ENCODE peak calls at places on chromosomes 1 and 21, in seven cellular contexts. N is cardiac fibroblast, D is K562, W is fibroblast of mammary gland, K is Peyer's patch, C is fibroblast of lung, B is sigmoid colon. Y is an unnamed sample.

GRCh38 chr1:245648749-245649517 is 494.1 kb downstream of the KIF26B start:
- DNase-seq in N (no peak), D (no peak), W (no peak), K (no peak), C (no peak), B (no peak), Y (no peak)

GRCh38 chr1:58412071-58412580 is 134.4 kb downstream of the OMA1 start:
- DNase-seq in N (peak; percentile 46), D (no peak), W (peak; percentile 56), K (no peak), C (peak; percentile 19), B (no peak), Y (peak; percentile 64)

GRCh38 chr1:7407547-7407895 is 363.6 kb upstream of the VAMP3 start:
- DNase-seq in N (no peak), D (no peak), W (no peak), K (no peak), C (no peak), B (peak; percentile 36), Y (no peak)

GRCh38 chr1:246343937-246344336 is 163.1 kb downstream of the SMYD3 start:
- DNase-seq in N (no peak), D (no peak), W (no peak), K (no peak), C (no peak), B (no peak), Y (no peak)

GRCh38 chr21:32578107-32578691 is 7.1 kb downstream of the TCP10L start:
- DNase-seq in N (peak; percentile 17), D (peak; percentile 53), W (peak; percentile 6), K (no peak), C (no peak), B (no peak), Y (no peak)

GRCh38 chr1:36705629-36706028 is 222.9 kb upstream of the CSF3R start:
- DNase-seq in N (no peak), D (peak; percentile 31), W (no peak), K (no peak), C (no peak), B (no peak), Y (no peak)

GRCh38 chr1:19067187-19067911 is 110.9 kb upstream of the IFFO2 start:
- DNase-seq in N (no peak), D (no peak), W (no peak), K (no peak), C (no peak), B (no peak), Y (no peak)

GRCh38 chr1:24558902-24559791 is 3.3 kb downstream of the NCMAP start:
- DNase-seq in N (peak; percentile 45), D (no peak), W (peak; percentile 74), K (no peak), C (peak; percentile 84), B (no peak), Y (peak; percentile 81)

GRCh38 chr1:216894499-216894898 is 171.3 kb upstream of the ESRRG start:
- DNase-seq in N (no peak), D (no peak), W (no peak), K (no peak), C (no peak), B (no peak), Y (no peak)

GRCh38 chr1:206772228-206773002 is at the start of gene IL10:
- DNase-seq in N (no peak), D (no peak), W (no peak), K (no peak), C (no peak), B (peak; percentile 74), Y (no peak)

GRCh38 chr1:159829822-159830455 is 3.3 kb downstream of the SLAMF8 start:
- DNase-seq in N (peak; percentile 53), D (no peak), W (peak; percentile 90), K (no peak), C (peak; percentile 86), B (no peak), Y (peak; percentile 60)

GRCh38 chr1:2967881-2968280 is 53.4 kb upstream of the ACTRT2 start:
- DNase-seq in N (no peak), D (no peak), W (no peak), K (no peak), C (no peak), B (peak; percentile 49), Y (no peak)

GRCh38 chr1:46556822-46557221 is 5.4 kb upstream of the KNCN start:
- DNase-seq in N (peak; percentile 54), D (no peak), W (peak; percentile 80), K (no peak), C (peak; percentile 15), B (no peak), Y (peak; percentile 82)

GRCh38 chr1:228937851-228938247 is 202.6 kb downstream of the RHOU start:
- DNase-seq in N (peak; percentile 35), D (no peak), W (no peak), K (no peak), C (peak; percentile 42), B (peak; percentile 76), Y (no peak)

GRCh38 chr1:4022715-4023114 is 122.6 kb upstream of the C1orf174 start:
- DNase-seq in N (no peak), D (no peak), W (no peak), K (no peak), C (no peak), B (no peak), Y (no peak)

GRCh38 chr1:30982937-30983336 is 74.4 kb upstream of the SDC3 start:
- DNase-seq in N (peak; percentile 39), D (no peak), W (peak; percentile 22), K (no peak), C (peak; percentile 53), B (no peak), Y (no peak)

GRCh38 chr1:218209351-218209861 is 75.7 kb upstream of the RRP15 start:
- DNase-seq in N (peak; percentile 24), D (no peak), W (peak; percentile 69), K (no peak), C (peak; percentile 87), B (no peak), Y (peak; percentile 91)

GRCh38 chr1:153260473-153260979 is 1.0 kb downstream of the LORICRIN start:
- DNase-seq in N (no peak), D (no peak), W (peak; percentile 2), K (no peak), C (no peak), B (no peak), Y (no peak)

GRCh38 chr1:1434131-1434811 is 1.2 kb upstream of the VWA1 start:
- DNase-seq in N (peak; percentile 36), D (peak; percentile 33), W (no peak), K (no peak), C (no peak), B (peak; percentile 92), Y (no peak)

DNA sequence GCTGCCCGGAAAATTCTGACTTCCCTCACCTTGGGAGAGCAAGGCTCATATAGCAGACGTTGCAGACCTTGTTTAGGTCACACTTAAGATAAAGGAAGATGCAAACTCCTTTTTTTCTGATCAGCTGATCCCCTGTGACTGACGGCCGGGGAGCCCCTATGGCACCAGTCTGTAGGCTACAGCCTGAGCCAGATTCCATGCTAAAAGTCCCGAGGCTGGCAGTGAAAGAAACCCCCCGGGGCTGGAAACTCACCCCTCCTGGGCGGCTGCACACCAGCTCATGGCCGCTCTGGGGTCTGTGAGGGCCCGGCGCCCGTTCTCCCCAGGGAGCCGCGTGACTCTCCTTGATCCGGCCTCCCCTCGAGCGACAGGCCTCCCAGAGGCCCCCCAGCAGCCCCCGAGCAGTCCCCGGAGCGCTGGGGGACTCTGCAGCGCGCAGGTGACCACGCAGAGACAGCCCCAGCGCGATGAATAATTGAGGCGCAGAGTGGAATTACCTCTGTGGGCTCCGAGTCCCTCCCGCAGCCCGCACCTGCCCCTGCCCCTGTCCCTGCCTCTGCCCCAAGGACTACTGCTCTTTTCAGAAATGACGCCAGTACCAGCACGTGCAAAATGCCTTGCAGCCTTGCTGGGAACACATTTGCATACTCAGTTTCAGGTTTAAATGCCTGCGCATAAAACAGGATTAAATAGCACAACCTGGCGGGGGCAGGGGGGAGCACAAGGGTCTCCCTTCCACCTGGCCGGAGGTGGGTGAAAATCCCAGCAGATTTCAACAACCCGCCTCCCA is 62.6 kb upstream of the CLDN14 start:
- DNase-seq in N (no peak), D (no peak), W (no peak), K (no peak), C (no peak), B (no peak), Y (no peak)
- TF ChIP-seq CTCF in N (no peak), D (peak; percentile 9), W (no peak), K (no peak), C (no peak), B (no peak), Y (no peak)

GRCh38 chr1:112391603-112391940 is 4.4 kb upstream of the CTTNBP2NL start:
- DNase-seq in N (no peak), D (no peak), W (no peak), K (no peak), C (no peak), B (no peak), Y (no peak)
- H3K4me3 ChIP-seq in N (no peak overlapping the region), D (no peak overlapping the region), W (peak overlapping the region; percentile 58), K (no peak overlapping the region), C (peak overlapping the region; percentile 45), B (peak overlapping the region; percentile 47), Y (peak overlapping the region; percentile 60)

GRCh38 chr1:172647110-172647564 is 11.8 kb upstream of the FASLG start:
- DNase-seq in N (no peak), D (no peak), W (no peak), K (no peak), C (no peak), B (no peak), Y (no peak)
- TF ChIP-seq CTCF in N (no peak), D (no peak), W (no peak), K (no peak), C (no peak), B (no peak), Y (no peak)

GRCh38 chr21:35377505-35378090 is 328.5 kb upstream of the RUNX1 start:
- DNase-seq in N (no peak), D (no peak), W (no peak), K (no peak), C (no peak), B (no peak), Y (peak; percentile 35)

GRCh38 chr21:35375115-35375514 is 326.0 kb upstream of the RUNX1 start:
- DNase-seq in N (peak; percentile 71), D (no peak), W (peak; percentile 89), K (no peak), C (peak; percentile 37), B (peak; percentile 71), Y (peak; percentile 86)

GRCh38 chr21:35378881-35379280 is 329.8 kb upstream of the RUNX1 start:
- DNase-seq in N (no peak), D (no peak), W (no peak), K (no peak), C (no peak), B (no peak), Y (no peak)

GRCh38 chr21:35373998-35374397 is 324.9 kb upstream of the RUNX1 start:
- DNase-seq in N (no peak), D (no peak), W (no peak), K (no peak), C (no peak), B (no peak), Y (no peak)

DNA sequence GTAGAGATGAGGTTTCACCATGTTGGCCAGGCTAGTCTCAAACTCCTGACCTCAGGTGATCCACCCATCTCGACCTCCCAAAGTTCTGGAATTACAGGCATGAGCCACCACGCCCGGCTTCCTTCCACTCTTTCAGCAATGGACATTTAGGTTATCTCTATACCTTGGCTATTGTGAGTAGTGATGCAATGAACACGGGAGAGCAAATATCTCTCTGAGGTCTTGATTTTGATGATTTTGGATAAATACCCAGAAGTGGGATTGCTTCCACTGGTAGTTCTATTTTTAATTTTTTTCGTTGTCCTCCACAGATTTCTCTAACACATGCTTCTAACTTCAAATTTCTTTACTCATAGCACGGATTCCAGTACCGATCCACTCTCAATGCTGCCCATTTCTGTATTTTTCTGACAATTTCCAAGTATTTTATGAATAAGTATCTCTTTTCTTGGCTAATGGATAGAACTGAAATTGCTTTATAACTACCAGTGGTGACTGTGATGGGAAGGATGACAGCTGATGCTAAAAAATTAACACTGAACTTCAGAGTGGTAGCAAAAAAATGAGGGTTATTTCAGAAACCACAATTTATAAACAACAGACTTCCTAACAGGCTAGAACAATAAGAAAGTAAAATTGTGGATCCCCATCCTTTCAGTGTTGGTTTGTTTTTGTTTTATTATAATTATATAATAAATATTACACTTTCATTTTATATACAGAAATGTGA is 327.5 kb upstream of the RUNX1 start:
- DNase-seq in N (no peak), D (no peak), W (no peak), K (no peak), C (no peak), B (no peak), Y (no peak)
- H3K4me3 ChIP-seq in N (no peak overlapping the region), D (no peak overlapping the region), W (no peak overlapping the region), K (no peak overlapping the region), C (no peak overlapping the region), B (no peak overlapping the region), Y (no peak overlapping the region)

Y was measured in foreskin fibroblast.